ENCODE peak calls at places on chromosomes 5 and 9, in four cellular contexts. F, T, R and E are unnamed samples.

GRCh38 chr9:84970432-84970831 is 300.9 kb downstream of the NTRK2 start:
- DNase-seq in T (no peak), R (no peak), F (no peak), E (no peak)

GRCh38 chr5:78671609-78672008 is 23.0 kb upstream of the LHFPL2 start:
- DNase-seq in F (no peak), R (peak; percentile 15), T (no peak), E (no peak)

GRCh38 chr5:179357036-179357435 is 11.8 kb upstream of the ADAMTS2 start:
- DNase-seq in T (no peak), F (no peak), R (no peak), E (no peak)

GRCh38 chr5:150241298-150242225 is 48.0 kb downstream of the CAMK2A start:
- DNase-seq in T (no peak), F (no peak), R (no peak), E (no peak)

GRCh38 chr9:96638606-96639364 is 16.3 kb downstream of the PRXL2C start:
- DNase-seq in R (no peak), T (no peak), F (peak; percentile 29), E (no peak)

GRCh38 chr9:110443878-110444245 is 106.2 kb upstream of the TXNDC8 start:
- DNase-seq in R (no peak), T (no peak), F (no peak), E (no peak)

GRCh38 chr9:105007143-105007542 is 79.2 kb upstream of the ABCA1 start:
- DNase-seq in T (no peak), R (no peak), F (no peak), E (no peak)

GRCh38 chr5:157600252-157600651 is 24.7 kb upstream of the ADAM19 start:
- DNase-seq in F (no peak), T (no peak), R (no peak), E (no peak)

GRCh38 chr5:157324237-157324636 is 58.3 kb downstream of the CYFIP2 start:
- DNase-seq in F (peak; percentile 59), R (no peak), T (peak; percentile 42), E (no peak)

GRCh38 chr5:44332360-44332971 is 56.8 kb downstream of the FGF10 start:
- DNase-seq in R (peak; percentile 17), T (peak; percentile 31), F (peak; percentile 10), E (peak; percentile 10)

GRCh38 chr5:53549792-53550191 is 10.6 kb upstream of the NDUFS4 start:
- DNase-seq in F (no peak), T (no peak), R (no peak), E (no peak)

GRCh38 chr9:68706579-68707201 is 1.6 kb downstream of the PIP5K1B start:
- DNase-seq in F (no peak), T (no peak), R (no peak), E (no peak)

GRCh38 chr9:88933607-88934379 is 57.5 kb upstream of the S1PR3 start:
- DNase-seq in F (no peak), R (no peak), T (no peak), E (no peak)

GRCh38 chr5:141717043-141717442 is 35.0 kb upstream of the ARAP3 start:
- DNase-seq in F (peak; percentile 39), T (no peak), R (no peak), E (no peak)

GRCh38 chr5:170572453-170572852 is 68.6 kb downstream of the KCNIP1 start:
- DNase-seq in R (no peak), T (no peak), F (no peak), E (no peak)

GRCh38 chr5:155826947-155827815 is 499.8 kb upstream of the SGCD start:
- DNase-seq in T (no peak), R (no peak), F (no peak), E (no peak)

GRCh38 chr5:148145916-148146315 is 22.4 kb upstream of the SPINK14 start:
- DNase-seq in R (peak; percentile 77), T (no peak), F (no peak), E (no peak)

GRCh38 chr5:150158170-150158949 is 2.7 kb upstream of the PDGFRB start:
- DNase-seq in R (no peak), F (no peak), T (no peak), E (no peak)

GRCh38 chr5:14365831-14366435 is 215.7 kb upstream of the OTULINL start:
- DNase-seq in T (no peak), F (no peak), R (no peak), E (no peak)

GRCh38 chr9:130299785-130300615 is 34.4 kb downstream of the HMCN2 start:
- DNase-seq in T (no peak), F (no peak), R (no peak), E (no peak)

GRCh38 chr5:174235993-174236528 is 190.6 kb downstream of the NSG2 start:
- DNase-seq in F (no peak), R (no peak), T (no peak), E (no peak)

GRCh38 chr5:17379188-17379951 is 118.7 kb upstream of the TAF11L2 start:
- DNase-seq in F (no peak), T (no peak), R (no peak), E (peak; percentile 63)

GRCh38 chr5:169933127-169933526 is 47.2 kb downstream of the INSYN2B start:
- DNase-seq in T (no peak), F (no peak), R (no peak), E (no peak)

GRCh38 chr9:70093095-70093494 is 49.4 kb downstream of the MAMDC2 start:
- DNase-seq in T (no peak), F (no peak), R (no peak), E (no peak)

GRCh38 chr9:13171261-13171660 is 108.2 kb downstream of the MPDZ start:
- DNase-seq in F (no peak), T (no peak), R (no peak), E (no peak)

GRCh38 chr5:73312146-73312871 is 136.3 kb downstream of the FOXD1 start:
- DNase-seq in R (no peak), F (peak; percentile 37), T (no peak), E (no peak)

GRCh38 chr5:145752947-145753346 is 82.2 kb downstream of the PRELID2 start:
- DNase-seq in F (no peak), R (no peak), T (no peak), E (no peak)

GRCh38 chr9:116276651-116277121 is 123.1 kb downstream of the PAPPA start:
- DNase-seq in T (no peak), R (no peak), F (peak; percentile 29), E (no peak)

GRCh38 chr5:74643160-74643562 is 2.6 kb upstream of the ENC1 start:
- DNase-seq in R (peak; percentile 57), T (no peak), F (no peak), E (no peak)

GRCh38 chr9:99873943-99874584 is 32.4 kb upstream of the STX17 start:
- DNase-seq in R (no peak), F (no peak), T (no peak), E (no peak)

GRCh38 chr5:127409236-127409921 is 108.1 kb upstream of the PRRC1 start:
- DNase-seq in T (no peak), F (no peak), R (no peak), E (no peak)

GRCh38 chr5:115033861-115034260 is 135.8 kb downstream of the TRIM36 start:
- DNase-seq in F (peak; percentile 55), R (peak; percentile 6), T (no peak), E (peak; percentile 12)

GRCh38 chr9:123049589-123050222 is 16.2 kb downstream of the GPR21 start:
- DNase-seq in R (peak; percentile 24), T (no peak), F (no peak), E (no peak)

GRCh38 chr9:93684161-93684765 is 107.9 kb downstream of the PHF2 start:
- DNase-seq in F (peak; percentile 4), R (no peak), T (no peak), E (peak; percentile 1)

GRCh38 chr9:93681316-93682154 is 105.2 kb downstream of the PHF2 start:
- DNase-seq in R (peak; percentile 36), T (no peak), F (no peak), E (no peak)

GRCh38 chr9:93682155-93682968 is 106.0 kb downstream of the PHF2 start:
- DNase-seq in T (peak; percentile 79), F (peak; percentile 94), R (peak; percentile 28), E (peak; percentile 73)

GRCh38 chr9:93684806-93685553 is 108.6 kb downstream of the PHF2 start:
- DNase-seq in F (peak; percentile 36), T (peak; percentile 44), R (no peak), E (peak; percentile 17)

GRCh38 chr9:93683331-93684134 is 107.1 kb downstream of the PHF2 start:
- DNase-seq in F (peak; percentile 7), R (no peak), T (no peak), E (peak; percentile 3)
- TF ChIP-seq SP1 in F (no peak), R (no peak), T (no peak), E (no peak)

GRCh38 chr9:114680266-114681011 is 1.6 kb downstream of the TEX48 start:
- DNase-seq in T (no peak), F (no peak), R (no peak), E (no peak)

GRCh38 chr9:114678130-114678529 is 3.9 kb downstream of the TEX48 start:
- DNase-seq in T (no peak), R (no peak), F (no peak), E (no peak)

GRCh38 chr9:114674798-114675554 is 7.0 kb downstream of the TEX48 start:
- DNase-seq in F (no peak), T (no peak), R (no peak), E (no peak)

GRCh38 chr9:114678847-114679246 is 3.1 kb downstream of the TEX48 start:
- DNase-seq in R (no peak), T (no peak), F (no peak), E (no peak)

DNA sequence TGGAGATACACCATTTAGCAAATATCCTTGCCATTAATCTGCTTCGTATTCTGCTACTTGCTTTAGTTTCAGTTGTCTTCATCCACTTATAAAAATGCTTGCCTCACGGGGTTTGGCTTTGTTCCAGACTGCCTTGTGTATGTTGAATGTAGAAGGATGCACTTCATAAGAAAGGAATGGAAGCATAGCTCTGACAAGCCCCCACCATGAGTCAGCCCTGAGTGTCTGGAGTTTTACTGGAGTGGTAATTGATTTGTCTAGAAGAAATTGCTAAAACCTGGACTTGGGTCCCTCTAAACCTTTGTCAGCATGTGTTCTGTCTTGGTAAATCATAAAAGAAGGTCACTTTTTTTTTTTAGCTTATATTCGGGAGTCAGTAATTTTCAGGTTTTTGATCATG is 4.6 kb downstream of the TEX48 start:
- DNase-seq in T (no peak), R (peak; percentile 41), F (no peak), E (no peak)
- TF ChIP-seq ELF4 in T (no peak), R (no peak), F (no peak), E (no peak)

GRCh38 chr5:83414601-83415000 is 56.9 kb upstream of the VCAN start:
- DNase-seq in R (no peak), T (no peak), F (no peak), E (no peak)
- TF ChIP-seq SP1 in R (no peak), T (no peak), F (no peak), E (no peak)

GRCh38 chr9:5629312-5630037 is 568 bp downstream of the RIC1 start:
- DNase-seq in T (no peak), F (peak; percentile 42), R (no peak), E (peak; percentile 17)
- TF ChIP-seq ELF4 in T (no peak), F (no peak), R (no peak), E (no peak)

DNA sequence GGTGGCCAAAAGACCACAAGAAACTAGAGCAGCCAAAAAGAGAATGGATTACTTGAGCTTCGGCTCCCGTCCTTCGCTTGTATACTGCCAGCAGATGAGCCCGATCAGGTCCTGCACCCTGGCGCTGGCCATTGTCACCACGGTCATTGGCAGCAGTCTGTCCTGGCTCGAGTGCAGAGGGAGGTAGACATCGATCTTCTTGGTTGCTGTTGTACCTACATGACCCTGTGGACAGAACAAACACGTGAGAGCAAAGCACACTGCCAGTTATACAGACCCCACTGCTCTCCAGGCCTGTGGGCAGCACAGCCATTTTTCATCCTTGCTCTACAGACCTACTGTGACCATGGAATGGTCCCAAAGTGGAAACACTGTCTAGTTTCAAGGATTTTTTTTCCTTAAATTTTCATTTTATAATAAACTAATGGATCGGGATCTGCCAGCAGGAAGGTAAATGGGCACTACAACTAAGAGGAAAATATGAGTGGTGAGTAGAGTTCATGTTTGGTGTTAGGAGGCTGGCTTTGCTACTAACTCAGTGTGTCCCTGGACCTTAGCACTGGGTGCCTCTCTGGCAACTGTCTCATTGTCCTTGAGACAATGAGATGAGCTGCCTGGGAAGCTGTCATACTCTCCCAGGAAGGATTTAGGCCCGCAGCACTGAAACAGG is 121.4 kb downstream of the MAPKAP1 start:
- DNase-seq in R (peak; percentile 22), T (no peak), F (no peak), E (no peak)
- TF ChIP-seq SP1 in R (no peak), T (no peak), F (no peak), E (no peak)